ENCODE peak calls at places on chromosomes 3 and 15, in eight cellular contexts. W, E, K, C, J, B, S and O are unnamed samples.

GRCh38 chr3:196969001-196969659 is 497 bp upstream of the PIGZ start:
- DNase-seq in W (no peak), E (no peak), K (no peak), C (no peak), J (no peak), B (peak), S (no peak), O (peak)

GRCh38 chr3:101676765-101677435 is at the start of gene ZBTB11:
- DNase-seq in W (peak), E (peak), K (peak), C (peak), J (peak), B (peak), S (peak), O (peak)

GRCh38 chr3:46889381-46890110 is 12.0 kb downstream of the PTH1R start:
- DNase-seq in W (no peak), E (no peak), K (no peak), C (no peak), J (no peak), B (peak), S (no peak), O (no peak)

GRCh38 chr15:90934256-90934948 is 683 bp upstream of the UNC45A start:
- DNase-seq in W (peak), E (no peak), K (peak), C (peak), J (peak), B (peak), S (peak), O (peak)

GRCh38 chr3:18379647-18380046 is 45.5 kb downstream of the SATB1 start:
- DNase-seq in W (no peak), E (no peak), K (no peak), C (no peak), J (no peak), B (no peak), S (no peak), O (no peak)

GRCh38 chr15:82763361-82764142 is 42.3 kb downstream of the FSD2 start:
- DNase-seq in W (no peak), E (no peak), K (no peak), C (no peak), J (no peak), B (no peak), S (no peak), O (no peak)

GRCh38 chr3:106121491-106122289 is 252.9 kb upstream of the CBLB start:
- DNase-seq in W (no peak), E (no peak), K (no peak), C (no peak), J (no peak), B (no peak), S (no peak), O (no peak)

GRCh38 chr3:196397941-196398340 is 34.3 kb downstream of the UBXN7 start:
- DNase-seq in W (no peak), E (no peak), K (no peak), C (no peak), J (no peak), B (no peak), S (no peak), O (no peak)

GRCh38 chr15:68820205-68820588 is 498 bp downstream of the ANP32A start:
- DNase-seq in W (no peak), E (no peak), K (no peak), C (peak), J (no peak), B (peak), S (no peak), O (no peak)

GRCh38 chr3:185215873-185216586 is 37.8 kb downstream of the EHHADH start:
- DNase-seq in W (peak), E (no peak), K (no peak), C (peak), J (peak), B (peak), S (peak), O (peak)

GRCh38 chr3:154889227-154889634 is 190.9 kb upstream of the MME start:
- DNase-seq in W (no peak), E (no peak), K (no peak), C (no peak), J (no peak), B (no peak), S (no peak), O (no peak)

GRCh38 chr15:25892126-25892525 is 29.0 kb upstream of the ATP10A start:
- DNase-seq in W (no peak), E (no peak), K (no peak), C (peak), J (peak), B (no peak), S (peak), O (no peak)

GRCh38 chr3:113232367-113232766 is 21.0 kb downstream of the BOC start:
- DNase-seq in W (no peak), E (no peak), K (no peak), C (no peak), J (peak), B (no peak), S (no peak), O (no peak)

GRCh38 chr3:73718326-73719110 is 93.8 kb upstream of the PDZRN3 start:
- DNase-seq in W (no peak), E (no peak), K (no peak), C (no peak), J (no peak), B (no peak), S (peak), O (no peak)

GRCh38 chr15:63323798-63324651 is 46.6 kb downstream of the APH1B start:
- DNase-seq in W (no peak), E (no peak), K (no peak), C (no peak), J (no peak), B (no peak), S (no peak), O (no peak)

GRCh38 chr15:98777426-98777825 is 129.1 kb downstream of the IGF1R start:
- DNase-seq in W (no peak), E (no peak), K (no peak), C (no peak), J (no peak), B (no peak), S (no peak), O (no peak)

GRCh38 chr3:171351676-171352075 is 108.5 kb downstream of the TNIK start:
- DNase-seq in W (peak), E (peak), K (peak), C (peak), J (peak), B (peak), S (peak), O (peak)

GRCh38 chr15:62951481-62951880 is 91.1 kb upstream of the TPM1 start:
- DNase-seq in W (no peak), E (no peak), K (no peak), C (no peak), J (no peak), B (no peak), S (no peak), O (no peak)

DNA sequence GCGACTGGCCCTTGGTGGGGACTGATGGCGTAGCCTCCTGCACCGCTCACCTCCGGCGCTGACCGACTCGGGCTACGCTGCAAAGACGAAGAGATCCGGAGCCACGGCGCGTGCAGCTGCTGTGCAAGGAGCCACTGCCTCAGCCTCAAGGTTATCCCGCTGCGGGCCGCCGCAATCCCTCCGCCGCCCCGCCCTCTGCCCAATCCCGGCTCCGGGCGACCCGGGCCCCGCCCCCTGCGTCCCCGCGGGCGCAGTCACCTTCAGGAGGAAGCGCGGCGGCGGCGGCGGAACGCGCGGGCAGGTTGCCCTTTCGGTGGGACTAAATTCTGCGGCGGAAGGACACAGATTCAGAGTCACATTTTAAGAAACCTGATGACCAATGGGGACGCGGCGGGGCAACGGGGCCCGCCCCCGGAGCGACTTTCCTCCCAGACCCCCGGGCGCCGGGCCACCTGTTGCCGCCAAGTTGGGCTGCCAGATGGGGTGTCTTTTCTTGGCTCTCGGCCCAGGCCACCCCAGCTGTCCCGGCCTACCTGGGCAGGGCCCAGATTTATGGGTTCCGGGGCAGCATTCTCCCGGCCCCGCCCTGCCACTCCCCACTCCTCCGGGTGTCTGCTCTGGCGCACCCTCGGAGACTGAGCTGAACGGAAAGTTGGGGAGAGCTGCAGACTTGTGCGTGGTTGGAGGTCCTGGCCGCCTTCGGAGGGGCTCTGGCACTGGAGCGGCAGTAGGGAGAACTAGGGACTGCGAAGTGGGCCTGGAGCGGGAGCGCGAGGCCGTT is at the start of gene PKM:
- DNase-seq in W (peak), E (peak), K (peak), C (peak), J (peak), B (peak), S (peak), O (peak)
- TF ChIP-seq CTCF in W (no peak), E (no peak), K (no peak), C (no peak), J (no peak), B (no peak), S (no peak), O (no peak)

GRCh38 chr15:60005352-60006202 is 1.5 kb downstream of the FOXB1 start:
- DNase-seq in W (no peak), E (no peak), K (no peak), C (no peak), J (no peak), B (no peak), S (no peak), O (no peak)

GRCh38 chr15:60006203-60006782 is 2.2 kb downstream of the FOXB1 start:
- DNase-seq in W (peak), E (no peak), K (no peak), C (no peak), J (peak), B (peak), S (peak), O (peak)

GRCh38 chr15:60004019-60004845 is at the start of gene FOXB1:
- DNase-seq in W (no peak), E (no peak), K (no peak), C (no peak), J (no peak), B (no peak), S (no peak), O (no peak)

GRCh38 chr15:60003243-60004018 is 680 bp upstream of the FOXB1 start:
- DNase-seq in W (no peak), E (no peak), K (no peak), C (no peak), J (no peak), B (no peak), S (no peak), O (no peak)

DNA sequence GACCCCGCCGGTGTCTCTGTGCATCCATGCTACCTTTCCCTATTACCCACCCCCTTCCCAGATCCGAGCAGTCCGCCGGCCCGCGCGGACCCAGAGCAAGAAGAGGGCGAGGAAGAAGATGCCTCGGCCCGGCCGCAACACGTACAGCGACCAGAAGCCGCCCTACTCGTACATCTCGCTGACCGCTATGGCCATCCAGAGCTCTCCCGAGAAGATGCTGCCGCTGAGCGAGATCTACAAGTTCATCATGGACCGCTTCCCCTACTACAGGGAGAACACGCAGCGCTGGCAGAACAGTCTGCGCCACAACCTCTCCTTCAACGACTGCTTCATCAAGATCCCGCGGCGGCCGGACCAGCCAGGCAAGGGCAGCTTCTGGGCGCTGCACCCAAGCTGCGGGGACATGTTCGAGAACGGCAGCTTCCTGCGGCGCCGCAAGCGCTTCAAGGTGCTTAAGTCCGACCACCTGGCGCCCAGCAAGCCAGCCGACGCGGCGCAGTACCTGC is 788 bp downstream of the FOXB1 start:
- DNase-seq in W (peak), E (no peak), K (no peak), C (no peak), J (peak), B (no peak), S (peak), O (no peak)
- H3K4me3 ChIP-seq in W (no peak), E (no peak), K (no peak), C (peak), J (peak), B (peak), S (no peak), O (no peak)

GRCh38 chr3:2523251-2523836 is 424.7 kb downstream of the CNTN4 start:
- DNase-seq in W (no peak), E (no peak), K (no peak), C (no peak), J (no peak), B (no peak), S (no peak), O (no peak)
- TF ChIP-seq CTCF in W (no peak), E (no peak), K (no peak), C (no peak), J (no peak), B (no peak), S (no peak), O (no peak)

GRCh38 chr3:95705786-95706418 is 1108.5 kb upstream of the EPHA6 start:
- DNase-seq in W (no peak), E (no peak), K (no peak), C (no peak), J (no peak), B (no peak), S (no peak), O (no peak)
- H3K4me3 ChIP-seq in W (no peak), E (no peak), K (no peak), C (no peak), J (no peak), B (no peak), S (no peak), O (no peak)

DNA sequence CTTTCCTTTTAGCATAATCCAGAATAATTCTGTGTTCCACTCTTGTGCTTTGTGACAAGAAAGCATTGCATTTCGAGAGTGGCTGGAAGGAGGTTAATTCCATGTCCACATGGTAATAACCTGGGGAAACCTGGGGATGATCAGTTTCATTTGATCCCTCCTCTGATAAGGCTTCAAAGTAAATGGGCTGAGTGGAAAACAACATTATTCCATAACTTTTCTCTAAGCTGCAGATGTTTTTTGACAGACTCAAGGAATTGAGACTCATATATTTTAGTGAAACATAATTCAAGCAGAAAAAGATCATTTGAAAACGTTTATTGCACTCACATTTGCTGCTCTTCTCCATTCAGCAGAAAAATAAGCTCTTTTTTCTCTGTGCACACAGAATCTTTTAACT is 44.6 kb downstream of the ROBO2 start:
- DNase-seq in W (no peak), E (no peak), K (no peak), C (no peak), J (no peak), B (no peak), S (no peak), O (no peak)
- TF ChIP-seq CTCF in W (no peak), E (no peak), K (no peak), C (no peak), J (no peak), B (no peak), S (no peak), O (no peak)

DNA sequence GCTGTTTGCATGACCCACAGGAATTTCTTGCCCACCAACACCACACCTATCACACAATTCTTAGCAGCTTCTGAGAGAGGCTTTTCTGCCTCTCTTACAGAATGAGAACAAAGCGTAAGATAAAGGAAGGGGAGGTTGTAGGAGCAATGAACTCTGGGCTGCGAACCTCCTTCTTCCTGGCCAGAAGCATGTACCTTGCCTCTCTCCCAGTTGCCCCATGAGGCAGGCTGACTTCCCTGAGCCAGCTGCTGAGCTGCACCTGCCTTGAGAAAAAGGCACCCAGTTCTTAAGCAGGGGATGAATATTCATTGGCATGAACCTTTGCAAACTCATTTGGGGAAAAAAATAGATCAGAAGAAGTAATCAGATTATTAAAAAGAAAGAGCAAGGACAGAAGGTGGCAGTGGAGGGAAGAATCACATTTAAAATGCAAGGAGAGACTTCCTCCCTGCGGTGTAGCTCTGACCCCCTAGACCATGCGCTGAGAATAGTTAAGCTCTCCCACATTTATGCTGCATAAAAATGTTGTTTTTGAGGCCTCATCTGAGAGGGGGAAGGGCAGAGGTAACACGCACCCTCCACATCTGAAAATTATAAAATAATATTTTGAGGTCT is 304.8 kb downstream of the EPHB1 start:
- DNase-seq in W (no peak), E (no peak), K (no peak), C (no peak), J (no peak), B (no peak), S (no peak), O (no peak)
- H3K4me3 ChIP-seq in W (no peak), E (no peak), K (no peak), C (no peak), J (no peak), B (no peak), S (no peak), O (no peak)

GRCh38 chr3:146813496-146813895 is 208.3 kb upstream of the PLSCR5 start:
- DNase-seq in W (no peak), E (no peak), K (no peak), C (peak), J (no peak), B (no peak), S (peak), O (no peak)

GRCh38 chr3:146818301-146818700 is 213.2 kb upstream of the PLSCR5 start:
- DNase-seq in W (no peak), E (no peak), K (no peak), C (no peak), J (no peak), B (peak), S (no peak), O (no peak)

GRCh38 chr3:146814601-146815315 is 209.6 kb upstream of the PLSCR5 start:
- DNase-seq in W (peak), E (no peak), K (no peak), C (peak), J (peak), B (no peak), S (peak), O (peak)

GRCh38 chr3:146818866-146819265 is 213.7 kb upstream of the PLSCR5 start:
- DNase-seq in W (no peak), E (no peak), K (no peak), C (no peak), J (no peak), B (peak), S (no peak), O (no peak)

DNA sequence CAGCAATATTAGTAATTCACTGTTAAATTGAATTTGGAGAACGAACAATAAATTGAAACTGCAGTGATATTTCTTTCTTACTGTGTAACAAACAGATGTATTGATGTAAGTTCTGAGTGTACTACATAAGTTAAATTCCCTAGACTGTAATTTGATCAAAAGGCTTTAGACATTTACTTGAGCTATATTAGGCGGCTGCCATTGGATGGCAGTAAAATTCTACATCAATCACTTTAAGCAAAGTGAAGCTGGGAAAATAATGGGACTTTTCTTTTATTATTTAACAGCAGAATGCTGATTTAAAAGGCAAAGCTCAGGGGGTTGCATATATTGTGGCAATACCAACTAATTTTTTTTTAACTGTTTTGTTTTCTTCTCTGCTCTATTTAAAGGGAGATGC is 212.6 kb upstream of the PLSCR5 start:
- DNase-seq in W (peak), E (no peak), K (peak), C (peak), J (peak), B (peak), S (peak), O (peak)
- TF ChIP-seq CTCF in W (peak), E (peak), K (peak), C (peak), J (peak), B (peak), S (peak), O (peak)